ENCODE peak calls at places on chromosomes 16 and 17, in five cellular contexts. U is heart left ventricle, K is left ventricle myocardium inferior, J is tibial nerve, A is foreskin fibroblast. S is an unnamed sample.

GRCh38 chr16:84600343-84601229 is 17.3 kb downstream of the COTL1 start:
- DNase-seq in J (no peak), K (no peak), A (no peak), U (no peak), S (peak)

GRCh38 chr16:55052335-55053070 is 121.8 kb downstream of the IRX5 start:
- DNase-seq in A (no peak), J (no peak), U (no peak), K (no peak), S (no peak)

GRCh38 chr16:47052666-47053640 is 79.5 kb upstream of the DNAJA2 start:
- DNase-seq in J (no peak), A (no peak), U (no peak), K (no peak), S (no peak)

GRCh38 chr16:85541619-85542547 is 71.2 kb upstream of the GSE1 start:
- DNase-seq in K (no peak), U (no peak), A (peak), J (no peak), S (no peak)

GRCh38 chr17:75030161-75030560 is 16.6 kb downstream of the ATP5PD start:
- DNase-seq in A (no peak), J (no peak), K (no peak), U (no peak), S (no peak)

GRCh38 chr16:79810449-79811189 is 210.1 kb upstream of the MAF start:
- DNase-seq in U (no peak), A (no peak), J (no peak), K (no peak), S (no peak)

GRCh38 chr16:67447508-67448076 is 16.7 kb downstream of the HSD11B2 start:
- DNase-seq in K (peak), J (no peak), U (peak), A (no peak), S (peak)

GRCh38 chr16:49333268-49333597 is 40.4 kb upstream of the C16orf78 start:
- DNase-seq in J (no peak), A (no peak), K (no peak), U (no peak), S (no peak)

GRCh38 chr16:65713409-65713808 is 591.5 kb upstream of the CDH11 start:
- DNase-seq in K (no peak), A (no peak), J (no peak), U (no peak), S (no peak)

GRCh38 chr17:78697122-78697845 is 84.8 kb downstream of the CYTH1 start:
- DNase-seq in J (no peak), A (no peak), U (no peak), K (no peak), S (no peak)

GRCh38 chr17:41553176-41553575 is 18.7 kb downstream of the KRT9 start:
- DNase-seq in U (no peak), K (no peak), A (no peak), J (no peak), S (no peak)

GRCh38 chr17:41537614-41537954 is 9.5 kb upstream of the KRT19 start:
- DNase-seq in U (no peak), A (no peak), J (no peak), K (no peak), S (no peak)

GRCh38 chr16:51994597-51994996 is 552.3 kb downstream of the TOX3 start:
- DNase-seq in J (no peak), A (no peak), U (peak), K (no peak), S (no peak)

GRCh38 chr16:86584071-86584685 is 5.8 kb downstream of the FOXL1 start:
- DNase-seq in K (no peak), J (no peak), U (no peak), A (no peak), S (no peak)

GRCh38 chr17:70791748-70792443 is 622.6 kb downstream of the KCNJ2 start:
- DNase-seq in A (no peak), U (no peak), J (no peak), K (no peak), S (no peak)

GRCh38 chr16:24670623-24671454 is 58.6 kb upstream of the TNRC6A start:
- DNase-seq in J (peak), U (peak), K (peak), A (peak), S (peak)

GRCh38 chr16:84603115-84603816 is 14.6 kb downstream of the COTL1 start:
- DNase-seq in A (peak), J (peak), K (peak), U (peak), S (peak)

GRCh38 chr17:30278032-30278431 is 13.7 kb downstream of the BLMH start:
- DNase-seq in U (no peak), J (peak), A (no peak), K (peak), S (peak)
- TF ChIP-seq CTCF in U (peak), J (no peak), A (peak), K (peak), S (no peak)

GRCh38 chr17:6420173-6420641 is 14.7 kb downstream of the AIPL1 start:
- DNase-seq in J (no peak), A (no peak), K (no peak), U (no peak), S (peak)
- TF ChIP-seq CTCF in J (no peak), A (peak), K (peak), U (peak), S (peak)

GRCh38 chr16:14490281-14490680 is 139.8 kb downstream of the PARN start:
- DNase-seq in A (no peak), K (no peak), J (no peak), U (no peak), S (no peak)

GRCh38 chr16:14491831-14492529 is 138.1 kb downstream of the PARN start:
- DNase-seq in U (no peak), K (no peak), A (no peak), J (no peak), S (no peak)

GRCh38 chr16:14487579-14487978 is 142.5 kb downstream of the PARN start:
- DNase-seq in U (no peak), K (no peak), A (no peak), J (no peak), S (no peak)

GRCh38 chr16:14486520-14487303 is 143.3 kb downstream of the PARN start:
- DNase-seq in J (peak), K (peak), U (peak), A (peak), S (no peak)

DNA sequence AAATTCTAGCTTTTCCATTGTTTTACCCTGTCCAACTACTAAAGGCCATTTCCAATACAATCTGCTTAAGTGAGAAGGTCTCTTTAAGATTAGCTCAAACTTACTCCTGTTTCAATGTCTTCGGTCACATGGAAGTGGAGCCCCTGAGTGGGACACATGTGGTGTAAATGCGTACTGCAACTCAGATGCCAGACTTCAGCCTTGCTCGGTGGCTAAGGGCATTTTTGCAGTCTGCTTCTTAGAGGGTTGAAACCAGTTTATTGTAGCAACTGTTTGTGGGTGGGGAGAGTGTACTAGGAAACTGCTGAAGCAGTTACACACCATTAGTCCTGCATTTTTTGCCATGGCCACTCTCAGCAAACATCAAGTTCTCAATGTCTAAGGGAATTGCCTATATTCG is 140.6 kb downstream of the PARN start:
- DNase-seq in J (no peak), K (no peak), U (no peak), A (no peak), S (peak)
- TF ChIP-seq CTCF in J (no peak), K (peak), U (no peak), A (no peak), S (peak)

DNA sequence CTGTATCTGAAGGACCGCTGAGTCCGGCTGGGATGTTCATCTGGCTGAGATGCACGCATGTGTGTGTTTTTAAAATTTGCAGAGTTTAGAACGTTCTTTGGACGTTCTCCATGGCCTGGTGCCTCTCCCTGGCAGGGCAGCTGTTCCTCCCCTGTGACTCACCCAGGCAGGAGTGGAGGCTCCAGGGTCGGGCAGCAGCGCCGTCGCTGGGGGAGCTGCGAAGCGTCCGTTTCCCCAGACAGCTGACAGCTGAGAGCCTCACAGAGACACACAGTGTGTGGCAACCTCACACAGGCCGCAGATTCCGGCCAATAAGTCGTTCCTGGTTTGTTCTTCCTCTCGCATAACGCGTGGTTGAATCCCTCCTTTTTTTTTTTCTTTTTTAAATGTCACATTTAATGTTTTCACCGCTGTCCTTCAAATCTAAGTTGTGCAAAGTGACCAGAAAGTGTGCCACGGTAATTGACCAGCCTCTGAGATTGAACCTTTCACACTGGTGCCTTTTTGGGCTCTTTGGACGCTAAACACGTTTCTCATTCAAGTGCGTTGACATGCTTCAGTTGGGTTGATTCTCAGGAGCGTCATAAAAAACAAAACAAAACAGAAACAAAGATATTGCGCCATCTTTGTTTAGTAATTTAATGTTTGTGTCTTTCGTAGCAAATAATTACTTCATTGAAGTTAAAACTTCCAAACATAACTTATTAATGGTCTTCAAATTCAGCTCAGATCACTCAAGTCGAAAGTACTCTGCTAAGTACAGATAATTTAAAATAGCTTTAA is 80.4 kb downstream of the OR1D5 start:
- DNase-seq in J (no peak), A (peak), U (peak), K (peak), S (no peak)
- TF ChIP-seq CTCF in J (no peak), A (peak), U (peak), K (peak), S (no peak)

GRCh38 chr17:76416899-76417298 is 32.5 kb downstream of the SPHK1 start:
- DNase-seq in A (no peak), K (no peak), J (no peak), U (no peak), S (no peak)
- TF ChIP-seq CTCF in A (no peak), K (no peak), J (no peak), U (no peak), S (no peak)

GRCh38 chr16:82801361-82801760 is 174.6 kb downstream of the CDH13 start:
- DNase-seq in J (no peak), U (no peak), A (peak), K (no peak), S (peak)

GRCh38 chr16:82792704-82793103 is 165.9 kb downstream of the CDH13 start:
- DNase-seq in A (no peak), K (no peak), J (no peak), U (no peak), S (no peak)

GRCh38 chr16:82793550-82794244 is 166.9 kb downstream of the CDH13 start:
- DNase-seq in K (no peak), J (no peak), U (no peak), A (no peak), S (no peak)

DNA sequence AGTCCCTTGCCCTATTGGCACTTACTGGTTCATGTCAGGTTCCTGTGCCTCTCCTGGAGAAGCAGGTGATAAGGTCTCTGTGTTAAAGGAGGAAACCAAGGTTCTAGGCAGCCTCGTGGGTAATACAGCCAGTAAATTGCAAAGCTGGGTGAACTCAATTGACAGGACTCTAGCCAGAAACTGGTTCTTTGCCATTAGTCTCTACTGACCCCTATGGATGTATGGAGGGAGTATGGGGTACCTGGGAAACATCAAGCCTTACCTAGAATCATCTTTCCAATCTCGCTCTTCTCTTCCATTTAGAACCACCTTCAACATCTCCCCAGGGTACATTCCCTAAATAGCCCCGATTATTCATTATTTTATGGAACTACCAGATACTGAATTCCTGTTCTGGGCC is 169.3 kb downstream of the CDH13 start:
- DNase-seq in A (no peak), J (no peak), U (no peak), K (no peak), S (no peak)
- TF ChIP-seq CTCF in A (no peak), J (no peak), U (peak), K (peak), S (no peak)

GRCh38 chr17:28247671-28248556 is 71.1 kb upstream of the TMEM97 start:
- DNase-seq in J (no peak), K (no peak), A (no peak), U (no peak), S (no peak)
- TF ChIP-seq CTCF in J (no peak), K (no peak), A (no peak), U (no peak), S (no peak)

GRCh38 chr17:56653877-56654276 is 60.4 kb downstream of the NOG start:
- DNase-seq in A (no peak), K (no peak), U (no peak), J (no peak), S (peak)
- TF ChIP-seq CTCF in A (peak), K (peak), U (peak), J (no peak), S (peak)

S was measured in activated CD8-positive, alpha-beta T cell treated with anti-CD3 and anti-CD28 coated beads for 36 hours.